ENCODE peak calls at places on chromosomes 3 and 15, in six cellular contexts. D, X, G, O, Z and H are unnamed samples.

GRCh38 chr15:46933332-46933731 is 784.0 kb upstream of the SEMA6D start:
- DNase-seq in G (no peak), Z (no peak), D (no peak), X (no peak), O (no peak), H (no peak)

GRCh38 chr3:116517308-116517707 is 72.0 kb upstream of the LSAMP start:
- DNase-seq in G (no peak), D (no peak), O (peak; percentile 1), Z (no peak), X (no peak), H (no peak)

GRCh38 chr3:3665961-3666640 is 133.1 kb upstream of the LRRN1 start:
- DNase-seq in D (no peak), X (no peak), O (no peak), Z (no peak), G (no peak), H (no peak)

GRCh38 chr3:156918746-156919145 is 92.6 kb downstream of the LEKR1 start:
- DNase-seq in Z (no peak), G (no peak), D (no peak), X (no peak), O (no peak), H (no peak)

GRCh38 chr3:41169038-41169437 is 30.3 kb upstream of the CTNNB1 start:
- DNase-seq in D (no peak), O (peak; percentile 32), Z (no peak), G (no peak), X (no peak), H (no peak)

GRCh38 chr15:64247906-64248541 is 85.2 kb upstream of the PPIB start:
- DNase-seq in O (peak; percentile 79), G (no peak), X (no peak), Z (no peak), D (no peak), H (no peak)

GRCh38 chr3:72892870-72893269 is 5.0 kb downstream of the GXYLT2 start:
- DNase-seq in D (no peak), O (peak; percentile 18), G (no peak), Z (peak; percentile 19), X (no peak), H (no peak)

GRCh38 chr15:63942486-63943365 is 103.6 kb downstream of the DAPK2 start:
- DNase-seq in O (no peak), G (no peak), D (no peak), Z (no peak), X (no peak), H (no peak)

GRCh38 chr3:69767571-69767970 is 28.3 kb downstream of the MITF start:
- DNase-seq in Z (no peak), X (peak; percentile 19), D (no peak), G (no peak), O (no peak), H (no peak)

GRCh38 chr3:126546013-126546412 is 12.7 kb downstream of the C3orf22 start:
- DNase-seq in X (peak; percentile 12), D (peak; percentile 20), G (peak; percentile 5), Z (no peak), O (no peak), H (no peak)

GRCh38 chr15:70121656-70122297 is 24.1 kb upstream of the TLE3 start:
- DNase-seq in O (peak; percentile 94), Z (no peak), D (peak; percentile 52), X (peak; percentile 63), G (no peak), H (no peak)

GRCh38 chr3:36688815-36689214 is 75.5 kb downstream of the DCLK3 start:
- DNase-seq in O (no peak), D (no peak), X (no peak), Z (no peak), G (no peak), H (no peak)

GRCh38 chr15:34314491-34314890 is 23.1 kb downstream of the SLC12A6 start:
- DNase-seq in X (no peak), D (no peak), O (no peak), Z (no peak), G (no peak), H (no peak)

GRCh38 chr3:81425198-81425868 is 336.1 kb downstream of the GBE1 start:
- DNase-seq in Z (no peak), D (no peak), G (no peak), X (no peak), O (peak; percentile 77), H (no peak)

GRCh38 chr3:192904632-192905289 is 12.9 kb downstream of the MB21D2 start:
- DNase-seq in X (no peak), O (no peak), Z (no peak), G (no peak), D (no peak), H (no peak)

GRCh38 chr15:89755701-89756100 is 4.7 kb upstream of the MESP1 start:
- DNase-seq in G (no peak), D (no peak), X (no peak), Z (no peak), O (no peak), H (no peak)

GRCh38 chr3:14274999-14275961 is 96.7 kb downstream of the LSM3 start:
- DNase-seq in D (no peak), Z (peak; percentile 28), X (no peak), O (no peak), G (no peak), H (no peak)

GRCh38 chr15:35698331-35698730 is 152.4 kb upstream of the DPH6 start:
- DNase-seq in X (no peak), O (no peak), Z (no peak), D (no peak), G (no peak), H (no peak)

GRCh38 chr15:88913017-88913849 is at the start of gene MFGE8:
- DNase-seq in Z (peak; percentile 78), D (peak; percentile 54), X (peak; percentile 72), G (peak; percentile 82), O (peak; percentile 48), H (peak; percentile 93)

GRCh38 chr3:112926000-112926399 is 48.9 kb downstream of the CD200R1 start:
- DNase-seq in G (no peak), O (no peak), X (no peak), Z (no peak), D (no peak), H (no peak)

GRCh38 chr3:47083786-47084185 is 80.1 kb downstream of the SETD2 start:
- DNase-seq in D (no peak), G (no peak), Z (no peak), X (no peak), O (no peak), H (no peak)

GRCh38 chr3:183537295-183537730 is 18.2 kb downstream of the KLHL6 start:
- DNase-seq in Z (no peak), D (no peak), X (no peak), O (peak; percentile 22), G (no peak), H (no peak)

GRCh38 chr3:111980716-111981456 is 2.1 kb downstream of the ABHD10 start:
- DNase-seq in Z (no peak), G (no peak), X (no peak), D (no peak), O (no peak), H (no peak)

GRCh38 chr15:47384316-47384715 is 333.0 kb upstream of the SEMA6D start:
- DNase-seq in G (no peak), D (no peak), Z (peak; percentile 31), X (no peak), O (peak; percentile 89), H (no peak)

GRCh38 chr3:45906681-45907220 is 20.4 kb downstream of the CCR9 start:
- DNase-seq in G (no peak), O (peak; percentile 77), Z (peak; percentile 33), D (no peak), X (no peak), H (peak; percentile 16)

GRCh38 chr15:29887719-29888118 is 65.5 kb upstream of the TJP1 start:
- DNase-seq in X (no peak), O (peak; percentile 66), Z (no peak), G (no peak), D (no peak), H (no peak)

GRCh38 chr15:71785996-71786395 is 24.4 kb upstream of the NR2E3 start:
- DNase-seq in O (no peak), D (no peak), G (no peak), X (no peak), Z (no peak), H (no peak)

DNA sequence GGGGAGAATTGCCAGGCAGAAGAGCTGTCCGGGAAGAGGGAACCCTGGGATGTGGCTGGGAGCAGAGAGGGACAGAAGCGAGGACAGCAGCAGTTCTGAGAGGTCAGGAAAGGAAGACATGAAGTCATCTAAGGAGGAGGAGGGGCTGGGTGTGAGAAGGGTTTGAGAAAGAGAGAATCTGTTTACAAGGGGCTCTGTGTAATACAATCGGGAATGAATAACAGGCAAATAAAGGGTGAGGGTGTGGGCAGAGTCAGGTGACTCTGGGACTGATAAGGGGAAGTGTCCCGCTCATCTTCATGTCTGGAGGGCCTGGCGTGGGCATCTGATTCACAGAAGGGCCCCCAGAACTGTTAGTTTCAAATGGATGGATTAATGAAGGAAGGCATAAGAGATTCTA is 191.3 kb downstream of the XXYLT1 start:
- DNase-seq in O (no peak), X (no peak), Z (no peak), G (no peak), D (no peak), H (no peak)
- TF ChIP-seq CTCF in O (no peak), X (no peak), Z (no peak), G (no peak), D (no peak), H (no peak)

GRCh38 chr3:50355829-50356552 is 3.3 kb downstream of the TMEM115 start:
- DNase-seq in Z (no peak), X (no peak), D (peak; percentile 40), O (no peak), G (no peak), H (no peak)
- TF ChIP-seq CTCF in Z (no peak), X (no peak), D (no peak), O (no peak), G (no peak), H (no peak)

GRCh38 chr3:99549220-99549619 is 89.2 kb upstream of the COL8A1 start:
- DNase-seq in D (no peak), X (no peak), G (no peak), Z (no peak), O (no peak), H (no peak)

GRCh38 chr3:99549918-99550603 is 88.3 kb upstream of the COL8A1 start:
- DNase-seq in Z (no peak), O (peak; percentile 59), D (no peak), X (no peak), G (no peak), H (no peak)

GRCh38 chr3:99545941-99546580 is 92.3 kb upstream of the COL8A1 start:
- DNase-seq in Z (no peak), X (no peak), D (no peak), O (peak; percentile 46), G (no peak), H (no peak)

GRCh38 chr3:99548674-99549073 is 89.7 kb upstream of the COL8A1 start:
- DNase-seq in G (no peak), X (no peak), Z (no peak), O (peak; percentile 32), D (no peak), H (no peak)

DNA sequence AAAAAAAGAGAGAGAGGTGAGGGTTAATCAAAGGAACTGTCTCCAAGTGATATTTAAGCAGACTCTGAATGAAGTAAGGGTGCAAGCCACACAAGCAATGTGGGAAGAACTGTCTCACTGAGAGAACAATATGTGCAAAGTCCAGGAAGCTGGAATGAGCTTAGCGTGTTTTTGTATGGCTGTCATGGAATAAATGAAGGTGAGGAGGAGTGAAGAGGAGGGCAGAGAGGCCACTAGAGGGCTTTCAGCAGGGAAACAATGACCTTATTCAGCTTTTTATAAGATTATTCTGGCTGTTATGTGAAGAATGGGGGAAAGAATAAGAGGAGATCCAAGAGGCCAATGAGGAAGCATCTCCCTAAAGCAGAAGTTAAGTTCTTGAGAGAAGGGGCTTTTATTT is 86.9 kb upstream of the COL8A1 start:
- DNase-seq in O (no peak), D (no peak), X (no peak), Z (no peak), G (no peak), H (no peak)
- TF ChIP-seq CTCF in O (peak; percentile 10), D (no peak), X (no peak), Z (no peak), G (peak; percentile 21), H (no peak)

GRCh38 chr15:98658831-98659699 is 10.7 kb downstream of the IGF1R start:
- DNase-seq in O (peak; percentile 79), G (no peak), D (no peak), X (no peak), Z (peak; percentile 33), H (peak; percentile 27)
- TF ChIP-seq CTCF in O (peak; percentile 93), G (peak; percentile 91), D (no peak), X (peak; percentile 67), Z (peak; percentile 84), H (peak; percentile 86)